ENCODE peak calls at places on chromosome 6, in six cellular contexts. D, Z, R, I, H and Q are unnamed samples.

GRCh38 chr6:146028250-146028789 is 542 bp upstream of the GRM1 start:
- DNase-seq in D (no peak), Z (no peak), R (peak; percentile 25), I (no peak), H (peak; percentile 95), Q (peak; percentile 93)

GRCh38 chr6:147448212-147448611 is 60.3 kb upstream of the SAMD5 start:
- DNase-seq in D (no peak), Z (no peak), R (no peak), I (no peak), H (peak; percentile 97), Q (no peak)

GRCh38 chr6:90406957-90407356 is 110.3 kb upstream of the BACH2 start:
- DNase-seq in D (no peak), Z (no peak), R (no peak), I (no peak), H (no peak), Q (no peak)

GRCh38 chr6:129253731-129254130 is 370.8 kb downstream of the LAMA2 start:
- DNase-seq in D (no peak), Z (no peak), R (no peak), I (no peak), H (no peak), Q (no peak)

GRCh38 chr6:83815631-83816030 is 37.5 kb upstream of the RIPPLY2 start:
- DNase-seq in D (no peak), Z (no peak), R (no peak), I (no peak), H (no peak), Q (no peak)

GRCh38 chr6:105384004-105384403 is 18.9 kb downstream of the PREP start:
- DNase-seq in D (no peak), Z (no peak), R (no peak), I (no peak), H (no peak), Q (no peak)

GRCh38 chr6:154614101-154614500 is 103.6 kb upstream of the CNKSR3 start:
- DNase-seq in D (no peak), Z (no peak), R (no peak), I (no peak), H (no peak), Q (peak; percentile 18)

GRCh38 chr6:74574794-74575193 is 631.1 kb downstream of the COL12A1 start:
- DNase-seq in D (no peak), Z (no peak), R (no peak), I (no peak), H (peak; percentile 51), Q (peak; percentile 17)

GRCh38 chr6:32519117-32519909 is 10.8 kb downstream of the HLA-DRB5 start:
- DNase-seq in D (no peak), Z (no peak), R (peak; percentile 18), I (no peak), H (no peak), Q (no peak)

GRCh38 chr6:46352541-46353267 is 138.5 kb downstream of the RCAN2 start:
- DNase-seq in D (no peak), Z (no peak), R (no peak), I (no peak), H (no peak), Q (no peak)

GRCh38 chr6:63446405-63446804 is 125.9 kb upstream of the LOC128125822 start:
- DNase-seq in D (no peak), Z (no peak), R (no peak), I (no peak), H (no peak), Q (no peak)

GRCh38 chr6:41689171-41690008 is 46.0 kb downstream of the TFEB start:
- DNase-seq in D (no peak), Z (no peak), R (no peak), I (no peak), H (no peak), Q (peak; percentile 75)

GRCh38 chr6:170026272-170027110 is 264.4 kb downstream of the DLL1 start:
- DNase-seq in D (no peak), Z (no peak), R (no peak), I (no peak), H (peak; percentile 59), Q (no peak)

GRCh38 chr6:116405663-116406329 is 35.0 kb downstream of the DSE start:
- DNase-seq in D (no peak), Z (no peak), R (no peak), I (no peak), H (no peak), Q (no peak)

GRCh38 chr6:137661601-137662000 is 167.4 kb upstream of the OLIG3 start:
- DNase-seq in D (no peak), Z (no peak), R (peak; percentile 27), I (peak; percentile 16), H (peak; percentile 70), Q (peak; percentile 51)

GRCh38 chr6:170205126-170205525 is 85.8 kb downstream of the DLL1 start:
- DNase-seq in D (peak; percentile 14), Z (no peak), R (no peak), I (no peak), H (peak; percentile 21), Q (no peak)

GRCh38 chr6:139605350-139605749 is 230.9 kb upstream of the CITED2 start:
- DNase-seq in D (no peak), Z (no peak), R (no peak), I (no peak), H (no peak), Q (peak; percentile 44)

GRCh38 chr6:80163754-80164187 is 57.3 kb downstream of the BCKDHB start:
- DNase-seq in D (no peak), Z (peak; percentile 50), R (no peak), I (no peak), H (peak; percentile 57), Q (peak; percentile 63)

GRCh38 chr6:128690063-128690462 is 169.7 kb upstream of the PTPRK start:
- DNase-seq in D (no peak), Z (no peak), R (no peak), I (no peak), H (no peak), Q (no peak)

GRCh38 chr6:25991785-25992412 is 29.3 kb downstream of the TRIM38 start:
- DNase-seq in D (peak; percentile 42), Z (peak; percentile 35), R (peak; percentile 65), I (peak; percentile 43), H (peak; percentile 80), Q (peak; percentile 72)

GRCh38 chr6:41563060-41563776 is 17.0 kb downstream of the FOXP4 start:
- DNase-seq in D (no peak), Z (no peak), R (no peak), I (no peak), H (no peak), Q (no peak)